ENCODE peak calls at places on chromosomes 13 and 19, in five cellular contexts. One of them, this sample, is unnamed.

GRCh38 chr19:46201413-46202310 is 27.9 kb upstream of the IGFL1 start:
- DNase-seq in NCI-H1092: no peak
- DNase-seq in activated effector memory CD4-positive, alpha-beta T cell treated with anti-CD3 and anti-CD28 coated beads, Interleukin-2, amount 50 U/mL, for 16 hours: peak; percentile 1
- DNase-seq in NCI-H1417: no peak
- DNase-seq in T1000: no peak
- DNase-seq in this sample: peak; percentile 80

GRCh38 chr13:48586591-48587103 is 53.8 kb upstream of the RCBTB2 start:
- DNase-seq in NCI-H1417: no peak
- DNase-seq in T1000: no peak
- DNase-seq in activated effector memory CD4-positive, alpha-beta T cell treated with anti-CD3 and anti-CD28 coated beads, Interleukin-2, amount 50 U/mL, for 16 hours: no peak
- DNase-seq in NCI-H1092: no peak
- DNase-seq in this sample: no peak

GRCh38 chr13:85631801-85632200 is 167.4 kb downstream of the SLITRK6 start:
- DNase-seq in NCI-H1417: no peak
- DNase-seq in NCI-H1092: no peak
- DNase-seq in T1000: no peak
- DNase-seq in activated effector memory CD4-positive, alpha-beta T cell treated with anti-CD3 and anti-CD28 coated beads, Interleukin-2, amount 50 U/mL, for 16 hours: no peak
- DNase-seq in this sample: no peak

GRCh38 chr19:1837625-1838105 is 10.6 kb downstream of the REXO1 start:
- DNase-seq in NCI-H1092: no peak
- DNase-seq in activated effector memory CD4-positive, alpha-beta T cell treated with anti-CD3 and anti-CD28 coated beads, Interleukin-2, amount 50 U/mL, for 16 hours: peak; percentile 87
- DNase-seq in NCI-H1417: no peak
- DNase-seq in T1000: peak; percentile 49
- DNase-seq in this sample: peak; percentile 68

GRCh38 chr13:49272296-49272695 is 24.6 kb downstream of the CDADC1 start:
- DNase-seq in NCI-H1092: no peak
- DNase-seq in T1000: no peak
- DNase-seq in NCI-H1417: peak; percentile 14
- DNase-seq in activated effector memory CD4-positive, alpha-beta T cell treated with anti-CD3 and anti-CD28 coated beads, Interleukin-2, amount 50 U/mL, for 16 hours: no peak
- DNase-seq in this sample: no peak

GRCh38 chr19:58586131-58586765 is 13.1 kb upstream of the MZF1 start:
- DNase-seq in NCI-H1092: no peak
- DNase-seq in activated effector memory CD4-positive, alpha-beta T cell treated with anti-CD3 and anti-CD28 coated beads, Interleukin-2, amount 50 U/mL, for 16 hours: no peak
- DNase-seq in NCI-H1417: no peak
- DNase-seq in T1000: no peak
- DNase-seq in this sample: peak; percentile 37

GRCh38 chr19:8206147-8207087 is 2.8 kb upstream of the CERS4 start:
- DNase-seq in activated effector memory CD4-positive, alpha-beta T cell treated with anti-CD3 and anti-CD28 coated beads, Interleukin-2, amount 50 U/mL, for 16 hours: no peak
- DNase-seq in NCI-H1417: peak; percentile 70
- DNase-seq in T1000: no peak
- DNase-seq in NCI-H1092: peak; percentile 29
- DNase-seq in this sample: no peak

GRCh38 chr13:79389031-79389430 is 17.0 kb downstream of the RBM26 start:
- DNase-seq in activated effector memory CD4-positive, alpha-beta T cell treated with anti-CD3 and anti-CD28 coated beads, Interleukin-2, amount 50 U/mL, for 16 hours: no peak
- DNase-seq in NCI-H1417: no peak
- DNase-seq in T1000: no peak
- DNase-seq in NCI-H1092: no peak
- DNase-seq in this sample: no peak

GRCh38 chr13:112690242-112690943 is 555 bp downstream of the ATP11A start:
- DNase-seq in T1000: no peak
- DNase-seq in NCI-H1092: peak; percentile 60
- DNase-seq in NCI-H1417: peak; percentile 73
- DNase-seq in activated effector memory CD4-positive, alpha-beta T cell treated with anti-CD3 and anti-CD28 coated beads, Interleukin-2, amount 50 U/mL, for 16 hours: peak; percentile 71
- DNase-seq in this sample: peak; percentile 44

GRCh38 chr19:38004505-38005223 is 97.7 kb downstream of the SIPA1L3 start:
- DNase-seq in NCI-H1092: peak; percentile 81
- DNase-seq in activated effector memory CD4-positive, alpha-beta T cell treated with anti-CD3 and anti-CD28 coated beads, Interleukin-2, amount 50 U/mL, for 16 hours: no peak
- DNase-seq in T1000: peak; percentile 79
- DNase-seq in NCI-H1417: peak; percentile 9
- DNase-seq in this sample: peak; percentile 86

GRCh38 chr13:90118467-90119071 is 1228.9 kb upstream of the MIR17HG start:
- DNase-seq in T1000: no peak
- DNase-seq in activated effector memory CD4-positive, alpha-beta T cell treated with anti-CD3 and anti-CD28 coated beads, Interleukin-2, amount 50 U/mL, for 16 hours: no peak
- DNase-seq in NCI-H1417: no peak
- DNase-seq in NCI-H1092: no peak
- DNase-seq in this sample: no peak

GRCh38 chr19:35977446-35978222 is 17.4 kb upstream of the SDHAF1 start:
- DNase-seq in NCI-H1092: no peak
- DNase-seq in NCI-H1417: no peak
- DNase-seq in activated effector memory CD4-positive, alpha-beta T cell treated with anti-CD3 and anti-CD28 coated beads, Interleukin-2, amount 50 U/mL, for 16 hours: no peak
- DNase-seq in T1000: no peak
- DNase-seq in this sample: no peak

GRCh38 chr13:63541336-63541735 is 2125.7 kb upstream of the PCDH20 start:
- DNase-seq in activated effector memory CD4-positive, alpha-beta T cell treated with anti-CD3 and anti-CD28 coated beads, Interleukin-2, amount 50 U/mL, for 16 hours: no peak
- DNase-seq in NCI-H1417: no peak
- DNase-seq in NCI-H1092: no peak
- DNase-seq in T1000: no peak
- DNase-seq in this sample: no peak

GRCh38 chr13:44312898-44313551 is 60.6 kb upstream of the SERP2 start:
- DNase-seq in T1000: no peak
- DNase-seq in activated effector memory CD4-positive, alpha-beta T cell treated with anti-CD3 and anti-CD28 coated beads, Interleukin-2, amount 50 U/mL, for 16 hours: no peak
- DNase-seq in NCI-H1417: no peak
- DNase-seq in NCI-H1092: no peak
- DNase-seq in this sample: no peak

This sample was measured in adrenal gland.